ENCODE peak calls at places on chromosomes 16 and 17, in five cellular contexts. Z, T, V, E and K are unnamed samples.

GRCh38 chr16:5668553-5668952 is 571.0 kb upstream of the EEF2KMT start:
- DNase-seq in Z (no peak), T (no peak), V (no peak), E (no peak), K (no peak)

GRCh38 chr17:70011750-70012149 is 63.3 kb upstream of the KCNJ16 start:
- DNase-seq in Z (no peak), T (no peak), V (no peak), E (no peak), K (no peak)

GRCh38 chr17:65664296-65664695 is 102.8 kb upstream of the AXIN2 start:
- DNase-seq in Z (no peak), T (no peak), V (no peak), E (no peak), K (no peak)

GRCh38 chr16:48611329-48612137 is 1.6 kb upstream of the N4BP1 start:
- DNase-seq in Z (no peak), T (no peak), V (peak; percentile 100), E (no peak), K (no peak)

GRCh38 chr17:731943-732787 is at the start of gene TLCD3A:
- DNase-seq in Z (peak; percentile 74), T (peak; percentile 81), V (peak; percentile 31), E (no peak), K (no peak)

GRCh38 chr16:78503501-78504110 is 404.2 kb downstream of the WWOX start:
- DNase-seq in Z (peak; percentile 33), T (peak; percentile 79), V (peak; percentile 60), E (no peak), K (no peak)

GRCh38 chr17:75619506-75620431 is 13.5 kb upstream of the SMIM5 start:
- DNase-seq in Z (peak; percentile 57), T (peak; percentile 47), V (peak; percentile 10), E (no peak), K (no peak)

GRCh38 chr16:68492501-68493411 is 44.4 kb upstream of the SMPD3 start:
- DNase-seq in Z (no peak), T (no peak), V (no peak), E (no peak), K (no peak)

GRCh38 chr17:75625813-75626486 is 7.3 kb upstream of the SMIM5 start:
- DNase-seq in Z (peak; percentile 44), T (peak; percentile 75), V (no peak), E (no peak), K (no peak)

GRCh38 chr17:35943537-35943936 is at the start of gene LYZL6:
- DNase-seq in Z (no peak), T (no peak), V (no peak), E (no peak), K (no peak)

GRCh38 chr17:12342609-12343248 is 322.1 kb downstream of the MAP2K4 start:
- DNase-seq in Z (peak; percentile 54), T (peak; percentile 21), V (peak; percentile 32), E (no peak), K (no peak)

GRCh38 chr16:69326172-69326873 is 4.1 kb downstream of the PDF start:
- DNase-seq in Z (no peak), T (no peak), V (no peak), E (no peak), K (no peak)

GRCh38 chr17:3603119-3603869 is 5.9 kb downstream of the TRPV1 start:
- DNase-seq in Z (no peak), T (no peak), V (peak; percentile 98), E (no peak), K (peak; percentile 62)

GRCh38 chr17:4721203-4722135 is 9.8 kb upstream of the MED11 start:
- DNase-seq in Z (no peak), T (no peak), V (peak; percentile 65), E (no peak), K (no peak)

GRCh38 chr17:72599891-72600290 is 479.1 kb downstream of the SOX9 start:
- DNase-seq in Z (no peak), T (no peak), V (no peak), E (no peak), K (no peak)

GRCh38 chr17:66548659-66549311 is 246.4 kb downstream of the PRKCA start:
- DNase-seq in Z (no peak), T (no peak), V (no peak), E (no peak), K (no peak)

GRCh38 chr17:34307110-34307509 is 12.1 kb upstream of the CCL8 start:
- DNase-seq in Z (no peak), T (no peak), V (no peak), E (no peak), K (no peak)

GRCh38 chr17:74433421-74434121 is 1.7 kb downstream of the GPRC5C start:
- DNase-seq in Z (no peak), T (peak; percentile 54), V (no peak), E (no peak), K (no peak)

GRCh38 chr16:72092832-72093447 is 480 bp downstream of the TXNL4B start:
- DNase-seq in Z (peak; percentile 52), T (peak; percentile 18), V (peak; percentile 74), E (no peak), K (no peak)

GRCh38 chr17:31231852-31232251 is 65.2 kb downstream of the OMG start:
- DNase-seq in Z (no peak), T (no peak), V (no peak), E (no peak), K (no peak)

GRCh38 chr16:66502020-66502913 is 47.7 kb downstream of the TK2 start:
- DNase-seq in Z (no peak), T (no peak), V (no peak), E (no peak), K (no peak)

GRCh38 chr16:12675852-12676251 is 127.8 kb downstream of the CPPED1 start:
- DNase-seq in Z (no peak), T (no peak), V (no peak), E (no peak), K (no peak)

GRCh38 chr16:88376835-88377726 is 5.7 kb upstream of the ZNF469 start:
- DNase-seq in Z (no peak), T (no peak), V (no peak), E (no peak), K (no peak)

GRCh38 chr16:72769876-72770275 is 278.1 kb downstream of the ZFHX3 start:
- DNase-seq in Z (no peak), T (no peak), V (no peak), E (no peak), K (no peak)

GRCh38 chr17:73228748-73229236 is 32.9 kb downstream of the CPSF4L start:
- DNase-seq in Z (peak; percentile 77), T (no peak), V (peak; percentile 82), E (no peak), K (peak; percentile 47)

GRCh38 chr17:15952048-15952532 is 7.2 kb downstream of the ADORA2B start:
- DNase-seq in Z (no peak), T (no peak), V (no peak), E (no peak), K (no peak)

GRCh38 chr17:80760501-80760900 is 215.9 kb downstream of the RPTOR start:
- DNase-seq in Z (no peak), T (no peak), V (peak; percentile 61), E (no peak), K (no peak)

GRCh38 chr16:78035012-78035411 is 12.7 kb downstream of the CLEC3A start:
- DNase-seq in Z (no peak), T (no peak), V (no peak), E (no peak), K (no peak)

GRCh38 chr17:7001562-7001961 is 5.7 kb downstream of the ALOX12 start:
- DNase-seq in Z (no peak), T (no peak), V (peak; percentile 56), E (no peak), K (no peak)

GRCh38 chr17:27650836-27651235 is 19.8 kb downstream of the LGALS9 start:
- DNase-seq in Z (no peak), T (no peak), V (no peak), E (no peak), K (no peak)

GRCh38 chr17:77723909-77724875 is 234.3 kb upstream of the TNRC6C start:
- DNase-seq in Z (no peak), T (no peak), V (no peak), E (no peak), K (no peak)

GRCh38 chr17:17975441-17975840 is 2.8 kb downstream of the DRC3 start:
- DNase-seq in Z (no peak), T (no peak), V (no peak), E (no peak), K (no peak)

GRCh38 chr17:47305302-47305923 is 18.3 kb upstream of the EFCAB13 start:
- DNase-seq in Z (peak; percentile 17), T (no peak), V (peak; percentile 88), E (no peak), K (peak; percentile 89)

GRCh38 chr17:66684256-66684655 is 150.7 kb upstream of the CACNG5 start:
- DNase-seq in Z (no peak), T (no peak), V (peak; percentile 53), E (no peak), K (no peak)

GRCh38 chr16:64012166-64012565 is 1109.7 kb downstream of the CDH11 start:
- DNase-seq in Z (no peak), T (no peak), V (no peak), E (no peak), K (no peak)

GRCh38 chr16:64011650-64012049 is 1110.2 kb downstream of the CDH11 start:
- DNase-seq in Z (no peak), T (no peak), V (no peak), E (no peak), K (no peak)

DNA sequence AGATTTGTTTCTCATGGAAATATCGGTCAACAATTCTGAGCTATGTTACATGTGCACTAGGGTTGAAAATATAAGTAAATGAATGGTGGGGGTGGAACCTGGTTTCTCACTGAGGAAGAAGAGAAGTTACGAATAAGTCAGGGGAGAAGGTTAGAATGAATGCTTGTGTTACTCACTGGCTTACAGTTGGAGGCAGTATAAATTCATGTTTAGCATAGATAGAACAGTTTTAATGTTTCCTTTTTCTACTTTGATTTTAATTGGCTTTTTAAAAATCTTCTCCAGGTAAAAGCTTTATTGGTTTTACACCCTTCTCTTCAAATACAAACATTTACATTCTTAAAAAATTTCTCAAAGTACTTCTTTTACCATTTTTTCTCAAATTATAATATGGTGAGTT is 1113.7 kb downstream of the CDH11 start:
- DNase-seq in Z (no peak), T (no peak), V (no peak), E (no peak), K (no peak)
- TF ChIP-seq CTCF in Z (no peak), T (no peak), V (no peak), E (no peak), K (peak; percentile 17)

DNA sequence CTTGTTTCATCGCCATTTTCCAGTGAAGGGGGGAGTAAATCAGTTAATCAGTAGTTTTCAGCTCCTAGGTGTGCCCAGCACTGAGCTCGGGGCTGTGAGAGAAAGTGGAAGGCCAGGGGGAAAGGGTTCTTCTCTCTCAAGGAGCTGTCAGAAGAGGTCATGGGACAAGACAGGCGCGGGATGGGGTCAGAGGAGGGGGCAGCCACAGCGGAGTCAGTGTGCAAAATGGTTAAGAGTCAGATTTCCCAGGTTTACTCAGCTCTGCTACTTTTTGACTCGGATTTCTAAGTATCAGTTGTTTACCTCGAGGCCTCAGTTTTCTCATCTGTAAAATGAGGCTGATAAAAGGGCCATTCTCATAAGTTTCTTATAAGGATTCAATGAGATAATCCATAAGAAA is 4.3 kb upstream of the XYLT1 start:
- DNase-seq in Z (no peak), T (no peak), V (no peak), E (no peak), K (no peak)
- H3K4me3 ChIP-seq in Z (no peak overlapping the region), T (no peak overlapping the region), V (no peak overlapping the region), E (no peak overlapping the region), K (no peak overlapping the region)

GRCh38 chr17:61454095-61454931 is 2.1 kb downstream of the TBX4 start:
- DNase-seq in Z (no peak), T (peak; percentile 53), V (no peak), E (no peak), K (no peak)
- H3K27me3 ChIP-seq in Z (peaks cover 8% of the 10 kb centered on the region), T (peaks cover 100% of the 10 kb centered on the region), V (peaks cover 77% of the 10 kb centered on the region), E (peaks cover 43% of the 10 kb centered on the region), K (peaks cover 55% of the 10 kb centered on the region)

GRCh38 chr17:58753026-58753425 is 2.6 kb upstream of the PPM1E start:
- DNase-seq in Z (no peak), T (no peak), V (no peak), E (no peak), K (no peak)
- TF ChIP-seq CTCF in Z (no peak), T (no peak), V (no peak), E (no peak), K (no peak)